ENCODE peak calls at places on chromosomes 11 and 22, in six cellular contexts. Z is gastrocnemius medialis; O is A172; A is activated T-helper 9 cell treated with anti-CD3 and anti-CD28 coated beads, Interleukin-2, amount 50 U/mL, for 16 hours; Y is PC-3; X is HT1080. K is an unnamed sample.

GRCh38 chr11:18790820-18791174 is 801 bp downstream of the PTPN5 start:
- DNase-seq in Z (no peak), O (no peak), A (no peak), Y (no peak), X (no peak), K (no peak)

GRCh38 chr22:47954107-47954506 is 1191.7 kb downstream of the TBC1D22A start:
- DNase-seq in Z (no peak), O (no peak), A (no peak), Y (no peak), X (no peak), K (no peak)

GRCh38 chr22:43148581-43148980 is 2.8 kb upstream of the TSPO start:
- DNase-seq in Z (no peak), O (no peak), A (no peak), Y (no peak), X (no peak), K (peak)

GRCh38 chr22:40908895-40909294 is 42.3 kb upstream of the RBX1 start:
- DNase-seq in Z (no peak), O (no peak), A (no peak), Y (no peak), X (no peak), K (no peak)

GRCh38 chr11:67022341-67022933 is 497 bp upstream of the SYT12 start:
- DNase-seq in Z (no peak), O (no peak), A (no peak), Y (peak), X (peak), K (peak)

GRCh38 chr11:113296447-113297205 is 17.8 kb upstream of the TTC12 start:
- DNase-seq in Z (no peak), O (no peak), A (no peak), Y (no peak), X (no peak), K (peak)

GRCh38 chr11:12235945-12236743 is 125.8 kb downstream of the MICAL2 start:
- DNase-seq in Z (peak), O (peak), A (peak), Y (peak), X (peak), K (peak)

GRCh38 chr11:615453-616319 is at the start of gene IRF7:
- DNase-seq in Z (peak), O (peak), A (peak), Y (peak), X (no peak), K (peak)

GRCh38 chr11:110032257-110032656 is 60.9 kb upstream of the ZC3H12C start:
- DNase-seq in Z (no peak), O (no peak), A (no peak), Y (no peak), X (no peak), K (no peak)